ENCODE peak calls at places on chromosome 2, in five cellular contexts. U, Q, Y, C and X are unnamed samples.

GRCh38 chr2:190507135-190507534 is 27.4 kb downstream of the NEMP2 start:
- DNase-seq in U (no peak), Q (no peak), Y (no peak), C (no peak), X (no peak)

GRCh38 chr2:126635281-126635680 is 20.7 kb upstream of the GYPC start:
- DNase-seq in U (no peak), Q (no peak), Y (no peak), C (no peak), X (no peak)

GRCh38 chr2:118539290-118539689 is 308.2 kb downstream of the EN1 start:
- DNase-seq in U (no peak), Q (peak), Y (peak), C (peak), X (no peak)

GRCh38 chr2:63790913-63791312 is 50.8 kb upstream of the UGP2 start:
- DNase-seq in U (no peak), Q (peak), Y (peak), C (no peak), X (no peak)

GRCh38 chr2:121562269-121563176 is 31.8 kb downstream of the RNU4ATAC start:
- DNase-seq in U (no peak), Q (no peak), Y (no peak), C (no peak), X (no peak)

GRCh38 chr2:163213699-163214098 is 375.1 kb upstream of the KCNH7 start:
- DNase-seq in U (no peak), Q (peak), Y (peak), C (no peak), X (no peak)

GRCh38 chr2:127417406-127417805 is 821 bp upstream of the PROC start:
- DNase-seq in U (no peak), Q (no peak), Y (no peak), C (no peak), X (no peak)

GRCh38 chr2:226963528-226963927 is 127.7 kb downstream of the RHBDD1 start:
- DNase-seq in U (no peak), Q (no peak), Y (peak), C (no peak), X (no peak)

GRCh38 chr2:201126308-201127127 is 10.6 kb downstream of the CFLAR start:
- DNase-seq in U (no peak), Q (no peak), Y (no peak), C (no peak), X (no peak)

GRCh38 chr2:88828397-88829137 is 137.1 kb downstream of the RPIA start:
- DNase-seq in U (no peak), Q (no peak), Y (no peak), C (no peak), X (no peak)

GRCh38 chr2:218981390-218982311 is 3.3 kb downstream of the FEV start:
- DNase-seq in U (no peak), Q (peak), Y (no peak), C (peak), X (no peak)

GRCh38 chr2:235689427-235689853 is 195.6 kb downstream of the AGAP1 start:
- DNase-seq in U (no peak), Q (no peak), Y (no peak), C (no peak), X (no peak)

GRCh38 chr2:106886916-106887758 is 1.2 kb upstream of the ST6GAL2 start:
- DNase-seq in U (peak), Q (no peak), Y (no peak), C (peak), X (peak)